ENCODE peak calls at places on chromosomes 7 and 10, in seven cellular contexts. F, J, Q, G, L, R and U are unnamed samples.

GRCh38 chr10:3954615-3955014 is 169.6 kb upstream of the KLF6 start:
- DNase-seq in Q (no peak), J (no peak), L (no peak), F (no peak), R (no peak), G (no peak), U (no peak)

GRCh38 chr10:97096327-97097153 is 89.2 kb downstream of the SLIT1 start:
- DNase-seq in G (no peak), J (peak; percentile 50), F (no peak), L (peak; percentile 88), Q (no peak), R (no peak), U (peak; percentile 63)

GRCh38 chr10:116126239-116126638 is 146.8 kb downstream of the GFRA1 start:
- DNase-seq in Q (no peak), F (no peak), L (no peak), R (no peak), J (no peak), G (no peak), U (no peak)

GRCh38 chr7:1059200-1060091 is 15.1 kb downstream of the GPR146 start:
- DNase-seq in J (peak; percentile 70), R (peak; percentile 98), Q (no peak), F (peak; percentile 62), G (no peak), L (peak; percentile 83), U (peak; percentile 98)

GRCh38 chr10:9274206-9274755 is 1219.8 kb downstream of the GATA3 start:
- DNase-seq in G (no peak), R (no peak), Q (no peak), F (no peak), L (no peak), J (no peak), U (no peak)

GRCh38 chr10:32332299-32332750 is 14.6 kb downstream of the EPC1 start:
- DNase-seq in G (no peak), L (no peak), Q (no peak), R (no peak), J (no peak), F (no peak), U (no peak)

GRCh38 chr10:65194131-65194530 is 1672.9 kb downstream of the REEP3 start:
- DNase-seq in Q (no peak), J (no peak), G (no peak), R (no peak), L (no peak), F (peak; percentile 2), U (no peak)

GRCh38 chr10:27525819-27526218 is 21.7 kb downstream of the RAB18 start:
- DNase-seq in Q (no peak), G (no peak), F (peak; percentile 56), L (peak; percentile 44), R (no peak), J (no peak), U (no peak)

GRCh38 chr7:120160166-120160565 is 112.8 kb upstream of the KCND2 start:
- DNase-seq in J (no peak), G (no peak), R (no peak), L (no peak), F (no peak), Q (no peak), U (no peak)

GRCh38 chr7:17183630-17184328 is 114.7 kb upstream of the AHR start:
- DNase-seq in F (peak; percentile 8), J (no peak), Q (no peak), G (no peak), L (no peak), R (no peak), U (no peak)

GRCh38 chr10:79081353-79082034 is 12.7 kb downstream of the ZMIZ1 start:
- DNase-seq in F (peak; percentile 87), L (no peak), R (no peak), Q (no peak), J (no peak), G (peak; percentile 31), U (no peak)

GRCh38 chr10:17143055-17143690 is 13.6 kb upstream of the CUBN start:
- DNase-seq in Q (no peak), F (no peak), L (no peak), J (no peak), R (no peak), G (no peak), U (no peak)

GRCh38 chr7:80018941-80019808 is 115.5 kb upstream of the GNAI1 start:
- DNase-seq in J (peak; percentile 68), L (peak; percentile 80), R (peak; percentile 71), Q (no peak), G (no peak), F (peak; percentile 78), U (peak; percentile 54)

GRCh38 chr7:27103489-27104226 is 1.2 kb upstream of the HOXA2 start:
- DNase-seq in L (no peak), J (peak; percentile 65), F (no peak), R (no peak), Q (no peak), G (no peak), U (peak; percentile 63)

GRCh38 chr7:51009716-51010496 is 227.2 kb upstream of the GRB10 start:
- DNase-seq in J (no peak), F (peak; percentile 54), Q (no peak), L (no peak), G (no peak), R (no peak), U (peak; percentile 16)